ENCODE peak calls at places on chromosome 20, in nine cellular contexts. W, R, H, N, I, F, C, V and S are unnamed samples.

GRCh38 chr20:39044501-39044900 is 82.4 kb downstream of the DHX35 start:
- DNase-seq in V (no peak), R (no peak), H (no peak), F (no peak), N (no peak), I (no peak), C (no peak), W (no peak), S (no peak)

GRCh38 chr20:16978497-16978896 is 230.3 kb downstream of the OTOR start:
- DNase-seq in N (no peak), H (no peak), W (no peak), I (no peak), V (no peak), F (no peak), C (no peak), R (no peak), S (no peak)

GRCh38 chr20:19327401-19327800 is 115.0 kb downstream of the SLC24A3 start:
- DNase-seq in H (no peak), I (peak), R (no peak), V (no peak), N (no peak), W (no peak), F (no peak), C (no peak), S (no peak)

GRCh38 chr20:9051508-9051907 is 17.4 kb upstream of the PLCB4 start:
- DNase-seq in F (peak), H (no peak), I (no peak), V (peak), N (no peak), C (peak), R (no peak), W (no peak), S (no peak)

GRCh38 chr20:17536944-17537444 is 5.8 kb upstream of the BFSP1 start:
- DNase-seq in C (peak), H (peak), R (peak), W (no peak), V (peak), F (no peak), N (no peak), I (peak), S (peak)

GRCh38 chr20:58102252-58102651 is 126.2 kb downstream of the ANKRD60 start:
- DNase-seq in F (no peak), N (no peak), V (peak), I (no peak), R (no peak), C (no peak), H (no peak), W (no peak), S (no peak)

GRCh38 chr20:2386516-2387179 is 5.9 kb downstream of the TGM6 start:
- DNase-seq in R (no peak), C (peak), I (no peak), F (no peak), N (no peak), H (no peak), W (no peak), V (peak), S (no peak)

GRCh38 chr20:59598625-59599310 is 5.6 kb upstream of the PHACTR3 start:
- DNase-seq in H (no peak), R (no peak), N (peak), F (no peak), I (peak), C (no peak), V (peak), W (no peak), S (peak)

GRCh38 chr20:46575794-46576495 is 25.5 kb upstream of the OCSTAMP start:
- DNase-seq in C (no peak), H (no peak), W (no peak), N (no peak), F (no peak), I (no peak), R (no peak), V (no peak), S (no peak)

GRCh38 chr20:8535403-8536003 is 403.4 kb downstream of the PLCB1 start:
- DNase-seq in N (no peak), W (no peak), I (peak), H (no peak), V (peak), C (no peak), F (no peak), R (no peak), S (no peak)

GRCh38 chr20:53079883-53080282 is 107.7 kb downstream of the TSHZ2 start:
- DNase-seq in C (no peak), V (no peak), I (no peak), N (no peak), F (no peak), R (no peak), W (no peak), H (no peak), S (no peak)

GRCh38 chr20:51536116-51537069 is 6.1 kb downstream of the NFATC2 start:
- DNase-seq in I (peak), R (no peak), F (no peak), W (no peak), H (no peak), N (no peak), C (no peak), V (no peak), S (no peak)

GRCh38 chr20:50534567-50534966 is 24.4 kb downstream of the PTPN1 start:
- DNase-seq in C (peak), R (no peak), W (no peak), N (no peak), I (no peak), H (no peak), V (no peak), F (no peak), S (no peak)

GRCh38 chr20:8427419-8428065 is 295.5 kb downstream of the PLCB1 start:
- DNase-seq in I (no peak), N (no peak), V (no peak), C (no peak), W (no peak), F (no peak), R (no peak), H (no peak), S (no peak)

GRCh38 chr20:3328501-3328900 is 79.0 kb downstream of the DNAAF9 start:
- DNase-seq in F (no peak), N (no peak), V (no peak), C (no peak), I (no peak), R (no peak), H (no peak), W (no peak), S (no peak)

GRCh38 chr20:52974155-52974554 is 2.0 kb downstream of the TSHZ2 start:
- DNase-seq in H (no peak), N (no peak), I (no peak), W (no peak), F (no peak), C (no peak), R (no peak), V (no peak), S (no peak)

GRCh38 chr20:2871111-2871465 is 2.2 kb upstream of the PTPRA start:
- DNase-seq in I (no peak), C (no peak), H (no peak), R (no peak), F (no peak), N (no peak), V (no peak), W (no peak), S (no peak)

GRCh38 chr20:47343007-47343472 is 13.5 kb downstream of the ZMYND8 start:
- DNase-seq in I (peak), F (no peak), W (no peak), R (no peak), H (no peak), N (no peak), V (no peak), C (no peak), S (no peak)

GRCh38 chr20:49281059-49281912 is 3.4 kb upstream of the ZNFX1 start:
- DNase-seq in I (no peak), V (no peak), R (no peak), H (no peak), W (no peak), F (no peak), C (peak), N (no peak), S (no peak)

GRCh38 chr20:22582386-22582959 is 1.9 kb downstream of the FOXA2 start:
- DNase-seq in I (peak), C (no peak), H (no peak), R (no peak), N (no peak), F (no peak), V (no peak), W (no peak), S (no peak)

GRCh38 chr20:20439602-20440001 is 71.7 kb downstream of the INSM1 start:
- DNase-seq in I (no peak), R (no peak), W (no peak), C (no peak), H (no peak), N (no peak), F (no peak), V (no peak), S (no peak)

GRCh38 chr20:37721751-37722150 is 27.9 kb downstream of the CTNNBL1 start:
- DNase-seq in I (no peak), V (no peak), C (no peak), R (no peak), N (no peak), F (no peak), W (no peak), H (no peak), S (no peak)

GRCh38 chr20:39356913-39357312 is 394.8 kb downstream of the DHX35 start:
- DNase-seq in C (no peak), I (no peak), V (no peak), R (no peak), F (no peak), H (no peak), W (no peak), N (no peak), S (no peak)

GRCh38 chr20:14374191-14374590 is 36.8 kb upstream of the FLRT3 start:
- DNase-seq in H (no peak), C (no peak), N (no peak), V (no peak), R (no peak), F (no peak), W (no peak), I (no peak), S (no peak)

GRCh38 chr20:50320005-50320909 is 129.6 kb downstream of the CEBPB start:
- DNase-seq in N (no peak), V (peak), F (no peak), I (no peak), C (no peak), R (no peak), W (no peak), H (no peak), S (no peak)

GRCh38 chr20:63953764-63954429 is 2.3 kb downstream of the UCKL1 start:
- DNase-seq in I (no peak), F (no peak), C (no peak), V (no peak), H (no peak), R (no peak), W (no peak), N (no peak), S (no peak)

GRCh38 chr20:4666001-4666470 is 55.7 kb upstream of the PRND start:
- DNase-seq in W (no peak), R (peak), I (no peak), N (no peak), F (no peak), H (peak), C (peak), V (peak), S (no peak)

GRCh38 chr20:41935259-41935791 is 317.1 kb upstream of the CHD6 start:
- DNase-seq in I (no peak), F (no peak), C (no peak), W (no peak), V (no peak), N (no peak), R (no peak), H (no peak), S (no peak)

GRCh38 chr20:62835931-62836861 is 19.3 kb downstream of the COL9A3 start:
- DNase-seq in I (no peak), N (no peak), H (no peak), R (no peak), V (peak), W (no peak), F (no peak), C (peak), S (no peak)

GRCh38 chr20:47438464-47439381 is 63.0 kb upstream of the NCOA3 start:
- DNase-seq in W (no peak), C (no peak), V (peak), H (no peak), N (no peak), R (no peak), I (no peak), F (no peak), S (no peak)

GRCh38 chr20:57323034-57323433 is 6.6 kb upstream of the SPO11 start:
- DNase-seq in W (no peak), H (no peak), C (peak), I (peak), V (peak), R (no peak), N (peak), F (peak), S (peak)

GRCh38 chr20:58891076-58891685 is 38.7 kb downstream of the GNAS start:
- DNase-seq in W (peak), N (peak), C (peak), H (peak), F (no peak), V (peak), R (peak), I (peak), S (peak)

GRCh38 chr20:7696311-7696710 is 243.9 kb downstream of the HAO1 start:
- DNase-seq in F (no peak), V (peak), C (peak), H (no peak), R (no peak), W (no peak), I (no peak), N (no peak), S (no peak)